ENCODE peak calls at places on chromosomes 12 and 14, in ten cellular contexts. One of them, this sample, is unnamed.
A peak's percentile ranks its signal among the peaks of the same experiment; 100 is the strongest.

GRCh38 chr14:69592923-69593677 is 18.3 kb upstream of the SUSD6 start:
- DNase-seq in kidney: no peak
- DNase-seq in NCI-H748 treated with DMSO at 0.1 percent for 48 hours: no peak
- DNase-seq in suprapubic skin: no peak
- DNase-seq in pancreas: no peak
- DNase-seq in AG08395: peak; percentile 72
- DNase-seq in cardiac fibroblast: peak; percentile 90
- DNase-seq in testis: peak; percentile 54
- DNase-seq in fibroblast of the conjunctiva: peak; percentile 78
- DNase-seq in prostate gland: no peak
- DNase-seq in this sample: no peak

GRCh38 chr12:6606331-6607131 is 648 bp downstream of the CHD4 start:
- DNase-seq in kidney: peak; percentile 94
- DNase-seq in NCI-H748 treated with DMSO at 0.1 percent for 48 hours: no peak
- DNase-seq in suprapubic skin: peak; percentile 85
- DNase-seq in pancreas: peak; percentile 83
- DNase-seq in AG08395: peak; percentile 58
- DNase-seq in cardiac fibroblast: peak; percentile 55
- DNase-seq in testis: peak; percentile 83
- DNase-seq in fibroblast of the conjunctiva: no peak
- DNase-seq in prostate gland: peak; percentile 38
- DNase-seq in this sample: peak; percentile 94

GRCh38 chr12:119869720-119870119 is 7.4 kb downstream of the CIT start:
- DNase-seq in kidney: no peak
- DNase-seq in NCI-H748 treated with DMSO at 0.1 percent for 48 hours: no peak
- DNase-seq in suprapubic skin: peak; percentile 64
- DNase-seq in pancreas: no peak
- DNase-seq in AG08395: peak; percentile 90
- DNase-seq in cardiac fibroblast: peak; percentile 85
- DNase-seq in testis: no peak
- DNase-seq in fibroblast of the conjunctiva: peak; percentile 86
- DNase-seq in prostate gland: no peak
- DNase-seq in this sample: no peak

GRCh38 chr14:103536693-103537092 is 7.7 kb downstream of the TRMT61A start:
- DNase-seq in kidney: peak; percentile 59
- DNase-seq in NCI-H748 treated with DMSO at 0.1 percent for 48 hours: no peak
- DNase-seq in suprapubic skin: no peak
- DNase-seq in pancreas: no peak
- DNase-seq in AG08395: no peak
- DNase-seq in cardiac fibroblast: no peak
- DNase-seq in testis: no peak
- DNase-seq in fibroblast of the conjunctiva: no peak
- DNase-seq in prostate gland: no peak
- DNase-seq in this sample: no peak

GRCh38 chr14:24673059-24673458 is 39.1 kb upstream of the GZMB start:
- DNase-seq in kidney: no peak
- DNase-seq in NCI-H748 treated with DMSO at 0.1 percent for 48 hours: no peak
- DNase-seq in suprapubic skin: no peak
- DNase-seq in pancreas: no peak
- DNase-seq in AG08395: no peak
- DNase-seq in cardiac fibroblast: no peak
- DNase-seq in testis: no peak
- DNase-seq in fibroblast of the conjunctiva: no peak
- DNase-seq in prostate gland: no peak
- DNase-seq in this sample: no peak

GRCh38 chr12:116698131-116698495 is 39.8 kb downstream of the SPRING1 start:
- DNase-seq in kidney: no peak
- DNase-seq in NCI-H748 treated with DMSO at 0.1 percent for 48 hours: peak; percentile 89
- DNase-seq in suprapubic skin: no peak
- DNase-seq in pancreas: no peak
- DNase-seq in AG08395: no peak
- DNase-seq in cardiac fibroblast: no peak
- DNase-seq in testis: no peak
- DNase-seq in fibroblast of the conjunctiva: no peak
- DNase-seq in prostate gland: peak; percentile 49
- DNase-seq in this sample: no peak

GRCh38 chr14:57526942-57527341 is 33.3 kb upstream of the CCDC198 start:
- DNase-seq in kidney: no peak
- DNase-seq in NCI-H748 treated with DMSO at 0.1 percent for 48 hours: no peak
- DNase-seq in suprapubic skin: no peak
- DNase-seq in pancreas: no peak
- DNase-seq in AG08395: no peak
- DNase-seq in cardiac fibroblast: no peak
- DNase-seq in testis: no peak
- DNase-seq in fibroblast of the conjunctiva: no peak
- DNase-seq in prostate gland: no peak
- DNase-seq in this sample: no peak

GRCh38 chr14:26414933-26415332 is 182.9 kb downstream of the NOVA1 start:
- DNase-seq in kidney: no peak
- DNase-seq in NCI-H748 treated with DMSO at 0.1 percent for 48 hours: no peak
- DNase-seq in suprapubic skin: no peak
- DNase-seq in pancreas: no peak
- DNase-seq in AG08395: no peak
- DNase-seq in cardiac fibroblast: no peak
- DNase-seq in testis: no peak
- DNase-seq in fibroblast of the conjunctiva: no peak
- DNase-seq in prostate gland: no peak
- DNase-seq in this sample: no peak

GRCh38 chr12:3545121-3545796 is 54.3 kb downstream of the PRMT8 start:
- DNase-seq in kidney: no peak
- DNase-seq in NCI-H748 treated with DMSO at 0.1 percent for 48 hours: no peak
- DNase-seq in suprapubic skin: no peak
- DNase-seq in pancreas: no peak
- DNase-seq in AG08395: no peak
- DNase-seq in cardiac fibroblast: no peak
- DNase-seq in testis: no peak
- DNase-seq in fibroblast of the conjunctiva: no peak
- DNase-seq in prostate gland: no peak
- DNase-seq in this sample: no peak

GRCh38 chr12:93521225-93521854 is 51.1 kb upstream of the SOCS2 start:
- DNase-seq in kidney: no peak
- DNase-seq in NCI-H748 treated with DMSO at 0.1 percent for 48 hours: no peak
- DNase-seq in suprapubic skin: no peak
- DNase-seq in pancreas: no peak
- DNase-seq in AG08395: no peak
- DNase-seq in cardiac fibroblast: peak; percentile 84
- DNase-seq in testis: peak; percentile 16
- DNase-seq in fibroblast of the conjunctiva: no peak
- DNase-seq in prostate gland: no peak
- DNase-seq in this sample: no peak

GRCh38 chr12:9961106-9961505 is 10.1 kb upstream of the CLEC12A start:
- DNase-seq in kidney: no peak
- DNase-seq in NCI-H748 treated with DMSO at 0.1 percent for 48 hours: no peak
- DNase-seq in suprapubic skin: no peak
- DNase-seq in pancreas: no peak
- DNase-seq in AG08395: no peak
- DNase-seq in cardiac fibroblast: no peak
- DNase-seq in testis: no peak
- DNase-seq in fibroblast of the conjunctiva: no peak
- DNase-seq in prostate gland: no peak
- DNase-seq in this sample: no peak

GRCh38 chr14:89589400-89590128 is 172.5 kb upstream of the FOXN3 start:
- DNase-seq in kidney: no peak
- DNase-seq in NCI-H748 treated with DMSO at 0.1 percent for 48 hours: no peak
- DNase-seq in suprapubic skin: no peak
- DNase-seq in pancreas: no peak
- DNase-seq in AG08395: no peak
- DNase-seq in cardiac fibroblast: no peak
- DNase-seq in testis: no peak
- DNase-seq in fibroblast of the conjunctiva: no peak
- DNase-seq in prostate gland: no peak
- DNase-seq in this sample: no peak

GRCh38 chr12:103803847-103804246 is 37.2 kb downstream of the NT5DC3 start:
- DNase-seq in kidney: no peak
- DNase-seq in NCI-H748 treated with DMSO at 0.1 percent for 48 hours: no peak
- DNase-seq in suprapubic skin: no peak
- DNase-seq in pancreas: no peak
- DNase-seq in AG08395: no peak
- DNase-seq in cardiac fibroblast: no peak
- DNase-seq in testis: no peak
- DNase-seq in fibroblast of the conjunctiva: no peak
- DNase-seq in prostate gland: no peak
- DNase-seq in this sample: no peak

GRCh38 chr12:117674763-117675162 is 294.0 kb downstream of the KSR2 start:
- DNase-seq in kidney: no peak
- DNase-seq in NCI-H748 treated with DMSO at 0.1 percent for 48 hours: no peak
- DNase-seq in suprapubic skin: no peak
- DNase-seq in pancreas: no peak
- DNase-seq in AG08395: no peak
- DNase-seq in cardiac fibroblast: no peak
- DNase-seq in testis: no peak
- DNase-seq in fibroblast of the conjunctiva: no peak
- DNase-seq in prostate gland: no peak
- DNase-seq in this sample: no peak

GRCh38 chr14:78683206-78683605 is 513.0 kb downstream of the NRXN3 start:
- DNase-seq in kidney: no peak
- DNase-seq in NCI-H748 treated with DMSO at 0.1 percent for 48 hours: no peak
- DNase-seq in suprapubic skin: no peak
- DNase-seq in pancreas: no peak
- DNase-seq in AG08395: no peak
- DNase-seq in cardiac fibroblast: no peak
- DNase-seq in testis: no peak
- DNase-seq in fibroblast of the conjunctiva: no peak
- DNase-seq in prostate gland: no peak
- DNase-seq in this sample: no peak

GRCh38 chr12:39620664-39621658 is 1.4 kb upstream of the ABCD2 start:
- DNase-seq in kidney: no peak
- DNase-seq in NCI-H748 treated with DMSO at 0.1 percent for 48 hours: no peak
- DNase-seq in suprapubic skin: no peak
- DNase-seq in pancreas: no peak
- DNase-seq in AG08395: no peak
- DNase-seq in cardiac fibroblast: no peak
- DNase-seq in testis: no peak
- DNase-seq in fibroblast of the conjunctiva: no peak
- DNase-seq in prostate gland: no peak
- DNase-seq in this sample: peak; percentile 72

GRCh38 chr12:96773031-96773430 is 134.0 kb upstream of the NEDD1 start:
- DNase-seq in kidney: no peak
- DNase-seq in NCI-H748 treated with DMSO at 0.1 percent for 48 hours: no peak
- DNase-seq in suprapubic skin: no peak
- DNase-seq in pancreas: no peak
- DNase-seq in AG08395: no peak
- DNase-seq in cardiac fibroblast: no peak
- DNase-seq in testis: no peak
- DNase-seq in fibroblast of the conjunctiva: no peak
- DNase-seq in prostate gland: no peak
- DNase-seq in this sample: no peak

GRCh38 chr12:131828671-131829350 is 618 bp downstream of the MMP17 start:
- DNase-seq in kidney: no peak
- DNase-seq in NCI-H748 treated with DMSO at 0.1 percent for 48 hours: no peak
- DNase-seq in suprapubic skin: no peak
- DNase-seq in pancreas: peak; percentile 67
- DNase-seq in AG08395: no peak
- DNase-seq in cardiac fibroblast: no peak
- DNase-seq in testis: no peak
- DNase-seq in fibroblast of the conjunctiva: no peak
- DNase-seq in prostate gland: no peak
- DNase-seq in this sample: peak; percentile 87

GRCh38 chr12:43406797-43407196 is 145.2 kb downstream of the ADAMTS20 start:
- DNase-seq in kidney: no peak
- DNase-seq in NCI-H748 treated with DMSO at 0.1 percent for 48 hours: no peak
- DNase-seq in suprapubic skin: no peak
- DNase-seq in pancreas: no peak
- DNase-seq in AG08395: no peak
- DNase-seq in cardiac fibroblast: no peak
- DNase-seq in testis: no peak
- DNase-seq in fibroblast of the conjunctiva: no peak
- DNase-seq in prostate gland: no peak
- DNase-seq in this sample: no peak

GRCh38 chr12:131766382-131767107 is 55.7 kb downstream of the SFSWAP start:
- DNase-seq in kidney: no peak
- DNase-seq in NCI-H748 treated with DMSO at 0.1 percent for 48 hours: no peak
- DNase-seq in suprapubic skin: no peak
- DNase-seq in pancreas: no peak
- DNase-seq in AG08395: no peak
- DNase-seq in cardiac fibroblast: no peak
- DNase-seq in testis: no peak
- DNase-seq in fibroblast of the conjunctiva: no peak
- DNase-seq in prostate gland: no peak
- DNase-seq in this sample: peak; percentile 75

GRCh38 chr12:102356690-102357089 is 123.7 kb downstream of the IGF1 start:
- DNase-seq in kidney: no peak
- DNase-seq in NCI-H748 treated with DMSO at 0.1 percent for 48 hours: no peak
- DNase-seq in suprapubic skin: no peak
- DNase-seq in pancreas: no peak
- DNase-seq in AG08395: no peak
- DNase-seq in cardiac fibroblast: no peak
- DNase-seq in testis: no peak
- DNase-seq in fibroblast of the conjunctiva: no peak
- DNase-seq in prostate gland: no peak
- DNase-seq in this sample: no peak

GRCh38 chr12:76023069-76023690 is 8.4 kb downstream of the PHLDA1 start:
- DNase-seq in kidney: no peak
- DNase-seq in NCI-H748 treated with DMSO at 0.1 percent for 48 hours: no peak
- DNase-seq in suprapubic skin: no peak
- DNase-seq in pancreas: no peak
- DNase-seq in AG08395: no peak
- DNase-seq in cardiac fibroblast: no peak
- DNase-seq in testis: no peak
- DNase-seq in fibroblast of the conjunctiva: no peak
- DNase-seq in prostate gland: no peak
- DNase-seq in this sample: no peak

GRCh38 chr14:74554742-74555362 is 57.2 kb downstream of the LTBP2 start:
- DNase-seq in kidney: no peak
- DNase-seq in NCI-H748 treated with DMSO at 0.1 percent for 48 hours: no peak
- DNase-seq in suprapubic skin: no peak
- DNase-seq in pancreas: no peak
- DNase-seq in AG08395: no peak
- DNase-seq in cardiac fibroblast: no peak
- DNase-seq in testis: no peak
- DNase-seq in fibroblast of the conjunctiva: no peak
- DNase-seq in prostate gland: no peak
- DNase-seq in this sample: peak; percentile 22

GRCh38 chr14:77123381-77124344 is 17.9 kb downstream of the ZDHHC22 start:
- DNase-seq in kidney: peak; percentile 93
- DNase-seq in NCI-H748 treated with DMSO at 0.1 percent for 48 hours: no peak
- DNase-seq in suprapubic skin: peak; percentile 79
- DNase-seq in pancreas: peak; percentile 86
- DNase-seq in AG08395: no peak
- DNase-seq in cardiac fibroblast: no peak
- DNase-seq in testis: peak; percentile 70
- DNase-seq in fibroblast of the conjunctiva: no peak
- DNase-seq in prostate gland: peak; percentile 94
- DNase-seq in this sample: peak; percentile 73

GRCh38 chr12:77325505-77325904 is 260.1 kb upstream of the E2F7 start:
- DNase-seq in kidney: no peak
- DNase-seq in NCI-H748 treated with DMSO at 0.1 percent for 48 hours: no peak
- DNase-seq in suprapubic skin: peak; percentile 62
- DNase-seq in pancreas: peak; percentile 57
- DNase-seq in AG08395: peak; percentile 24
- DNase-seq in cardiac fibroblast: no peak
- DNase-seq in testis: peak; percentile 21
- DNase-seq in fibroblast of the conjunctiva: no peak
- DNase-seq in prostate gland: no peak
- DNase-seq in this sample: peak; percentile 71

GRCh38 chr12:103771466-103771865 is 69.6 kb downstream of the NT5DC3 start:
- DNase-seq in kidney: no peak
- DNase-seq in NCI-H748 treated with DMSO at 0.1 percent for 48 hours: no peak
- DNase-seq in suprapubic skin: no peak
- DNase-seq in pancreas: no peak
- DNase-seq in AG08395: peak; percentile 58
- DNase-seq in cardiac fibroblast: peak; percentile 65
- DNase-seq in testis: peak; percentile 47
- DNase-seq in fibroblast of the conjunctiva: peak; percentile 14
- DNase-seq in prostate gland: no peak
- DNase-seq in this sample: no peak

GRCh38 chr12:98351089-98351488 is 164.3 kb upstream of the TMPO start:
- DNase-seq in kidney: no peak
- DNase-seq in NCI-H748 treated with DMSO at 0.1 percent for 48 hours: no peak
- DNase-seq in suprapubic skin: no peak
- DNase-seq in pancreas: no peak
- DNase-seq in AG08395: no peak
- DNase-seq in cardiac fibroblast: no peak
- DNase-seq in testis: no peak
- DNase-seq in fibroblast of the conjunctiva: no peak
- DNase-seq in prostate gland: no peak
- DNase-seq in this sample: no peak

GRCh38 chr12:119808441-119808840 is 68.7 kb downstream of the CIT start:
- DNase-seq in kidney: no peak
- DNase-seq in NCI-H748 treated with DMSO at 0.1 percent for 48 hours: no peak
- DNase-seq in suprapubic skin: no peak
- DNase-seq in pancreas: no peak
- DNase-seq in AG08395: no peak
- DNase-seq in cardiac fibroblast: no peak
- DNase-seq in testis: no peak
- DNase-seq in fibroblast of the conjunctiva: no peak
- DNase-seq in prostate gland: no peak
- DNase-seq in this sample: no peak